ENCODE peak calls at places on chromosomes 7 and 10, in seven cellular contexts. E is PC-9, O is colonic mucosa, D is heart left ventricle, U is stomach, W is left lung, J is Peyer's patch. H is an unnamed sample. For H3K27me3, the result is how much of the 10 kb centered on the place peaks cover.

GRCh38 chr7:128080169-128080568 is 48.9 kb upstream of the LRRC4 start:
- DNase-seq in E (no peak), O (no peak), D (no peak), U (no peak), W (no peak), J (no peak), H (peak)

GRCh38 chr7:141738592-141739013 is 445 bp downstream of the SSBP1 start:
- DNase-seq in E (no peak), O (no peak), D (no peak), U (no peak), W (no peak), J (no peak), H (no peak)

GRCh38 chr10:18879284-18879683 is 169.3 kb upstream of the MALRD1 start:
- DNase-seq in E (no peak), O (peak), D (no peak), U (no peak), W (no peak), J (peak), H (no peak)

GRCh38 chr7:151724250-151724915 is 152.5 kb downstream of the PRKAG2 start:
- DNase-seq in E (no peak), O (no peak), D (no peak), U (no peak), W (no peak), J (no peak), H (no peak)

GRCh38 chr7:157500171-157500960 is 163.6 kb downstream of the DNAJB6 start:
- DNase-seq in E (no peak), O (no peak), D (no peak), U (peak), W (no peak), J (peak), H (no peak)

GRCh38 chr7:25238056-25238745 is 9.9 kb upstream of the NPVF start:
- DNase-seq in E (no peak), O (no peak), D (no peak), U (no peak), W (no peak), J (no peak), H (no peak)

GRCh38 chr7:87561102-87561501 is 39.6 kb downstream of the ABCB1 start:
- DNase-seq in E (no peak), O (no peak), D (no peak), U (no peak), W (no peak), J (no peak), H (no peak)

GRCh38 chr10:21732067-21732772 is 198.2 kb downstream of the MLLT10 start:
- DNase-seq in E (no peak), O (no peak), D (peak), U (no peak), W (peak), J (peak), H (peak)

GRCh38 chr7:128948976-128949760 is 11.4 kb downstream of the IRF5 start:
- DNase-seq in E (no peak), O (no peak), D (no peak), U (no peak), W (no peak), J (no peak), H (no peak)

GRCh38 chr10:51311232-51311631 is 236.9 kb downstream of the PRKG1 start:
- DNase-seq in E (no peak), O (no peak), D (no peak), U (no peak), W (no peak), J (no peak), H (no peak)

GRCh38 chr10:122649903-122650302 is 49.7 kb downstream of the C10orf120 start:
- DNase-seq in E (no peak), O (no peak), D (no peak), U (no peak), W (no peak), J (peak), H (no peak)

GRCh38 chr10:48258083-48258482 is 16.4 kb downstream of the FRMPD2 start:
- DNase-seq in E (no peak), O (no peak), D (no peak), U (no peak), W (no peak), J (no peak), H (no peak)

GRCh38 chr10:6128591-6129383 is 40.0 kb downstream of the RBM17 start:
- DNase-seq in E (no peak), O (no peak), D (peak), U (no peak), W (no peak), J (no peak), H (no peak)

GRCh38 chr10:52004342-52004949 is 305.1 kb upstream of the CSTF2T start:
- DNase-seq in E (no peak), O (no peak), D (no peak), U (no peak), W (no peak), J (no peak), H (no peak)

GRCh38 chr10:67839957-67840356 is 2.0 kb upstream of the DNAJC12 start:
- DNase-seq in E (no peak), O (no peak), D (no peak), U (no peak), W (no peak), J (no peak), H (no peak)

GRCh38 chr7:151459726-151460473 is 20.0 kb upstream of the CRYGN start:
- DNase-seq in E (peak), O (peak), D (peak), U (peak), W (peak), J (peak), H (peak)

GRCh38 chr7:96558530-96558929 is 151.1 kb downstream of the SEM1 start:
- DNase-seq in E (no peak), O (no peak), D (no peak), U (no peak), W (no peak), J (no peak), H (no peak)

GRCh38 chr10:114271014-114271778 is 32.1 kb downstream of the VWA2 start:
- DNase-seq in E (peak), O (peak), D (no peak), U (peak), W (no peak), J (peak), H (peak)
- TF ChIP-seq CTCF in E (no peak), O (no peak), D (no peak), U (no peak), W (no peak), J (peak), H (no peak)

GRCh38 chr7:35253680-35254495 is at the start of gene TBX20:
- DNase-seq in E (no peak), O (peak), D (peak), U (peak), W (no peak), J (no peak), H (peak)
- H3K27me3 ChIP-seq in E (under half), O (half or more), D (under half), U (half or more), W (half or more), J (under half), H (half or more)

GRCh38 chr10:59242057-59242456 is 65.6 kb downstream of the PHYHIPL start:
- DNase-seq in E (no peak), O (no peak), D (no peak), U (no peak), W (no peak), J (no peak), H (no peak)

GRCh38 chr10:59242991-59243390 is 66.5 kb downstream of the PHYHIPL start:
- DNase-seq in E (no peak), O (no peak), D (no peak), U (no peak), W (no peak), J (no peak), H (no peak)

GRCh38 chr10:59243611-59244195 is 67.3 kb downstream of the PHYHIPL start:
- DNase-seq in E (no peak), O (no peak), D (no peak), U (no peak), W (no peak), J (no peak), H (no peak)

GRCh38 chr10:59237775-59238174 is 61.3 kb downstream of the PHYHIPL start:
- DNase-seq in E (no peak), O (no peak), D (no peak), U (no peak), W (no peak), J (no peak), H (no peak)

DNA sequence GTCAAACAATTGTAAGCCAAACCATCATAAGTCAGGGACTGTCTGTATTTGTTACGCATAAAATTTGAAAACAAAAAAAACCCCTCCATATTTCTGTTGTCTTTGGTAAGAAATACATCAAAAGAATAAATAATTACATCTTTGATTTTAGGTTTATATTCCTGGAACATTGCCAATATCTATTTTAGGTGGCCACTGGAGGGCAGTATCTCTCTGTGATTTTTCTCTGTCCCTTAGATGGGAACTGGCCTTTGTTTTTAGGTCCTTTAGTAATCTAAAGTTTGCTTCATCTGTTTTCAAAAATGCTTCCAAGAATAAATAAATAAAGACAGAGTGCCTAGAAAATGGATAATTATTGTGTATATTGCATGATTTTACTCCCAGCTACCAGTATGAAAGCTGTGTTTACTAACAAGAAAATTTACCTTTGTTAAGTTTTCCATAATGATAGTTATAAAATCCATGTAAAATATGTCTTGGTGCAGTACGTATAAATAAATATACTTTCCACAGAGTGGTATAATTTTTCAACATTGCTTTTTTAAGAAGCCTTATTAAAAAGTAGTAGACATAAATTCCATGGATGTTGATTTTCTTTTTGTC is 64.2 kb downstream of the PHYHIPL start:
- DNase-seq in E (peak), O (peak), D (no peak), U (no peak), W (no peak), J (no peak), H (no peak)
- TF ChIP-seq CTCF in E (peak), O (peak), D (peak), U (no peak), W (no peak), J (peak), H (peak)

DNA sequence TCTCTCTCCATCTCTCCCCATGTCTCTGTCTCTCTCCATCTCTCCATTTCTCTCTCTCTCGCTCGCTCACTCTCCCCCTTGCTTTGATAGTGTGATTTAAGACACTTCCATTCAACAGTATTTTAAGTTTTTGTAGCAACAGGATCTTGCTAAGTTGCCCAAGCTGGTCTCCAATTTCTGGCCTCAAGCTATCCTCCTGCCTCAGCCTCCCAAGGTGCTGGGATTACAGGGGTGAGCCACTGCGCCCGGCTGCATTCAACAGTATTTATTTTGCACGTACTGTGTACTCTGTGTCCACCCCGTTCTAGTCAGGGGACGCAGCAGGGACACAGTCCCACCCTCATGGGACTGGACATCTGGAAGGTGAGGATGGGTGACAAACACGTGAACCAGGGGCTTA is 14.4 kb upstream of the PDGFA start:
- DNase-seq in E (no peak), O (no peak), D (no peak), U (no peak), W (no peak), J (no peak), H (no peak)
- H3K27me3 ChIP-seq in E (under half), O (under half), D (under half), U (under half), W (under half), J (under half), H (under half)